ENCODE peak calls at places on chromosomes 16 and 17, in four cellular contexts. B is ovary; M is CD8-positive, alpha-beta T cell; P is aorta. W is an unnamed sample.

GRCh38 chr16:80007216-80007615 is 406.7 kb upstream of the MAF start:
- DNase-seq in B (no peak), P (no peak), M (no peak), W (no peak)

GRCh38 chr16:81734632-81735434 is 44.3 kb upstream of the PLCG2 start:
- DNase-seq in P (no peak), B (no peak), M (no peak), W (no peak)

GRCh38 chr17:47693667-47694017 is 319 bp upstream of the TBKBP1 start:
- DNase-seq in P (no peak), B (peak), M (no peak), W (no peak)

GRCh38 chr16:24776486-24777220 is 47.2 kb downstream of the TNRC6A start:
- DNase-seq in P (no peak), M (no peak), B (no peak), W (no peak)

GRCh38 chr17:40452074-40452787 is 9.0 kb downstream of the IGFBP4 start:
- DNase-seq in B (peak), M (no peak), P (no peak), W (no peak)

GRCh38 chr17:55157165-55157564 is 107.6 kb upstream of the HLF start:
- DNase-seq in P (no peak), M (no peak), B (no peak), W (no peak)

GRCh38 chr17:78166416-78166815 is 2.0 kb upstream of the SYNGR2 start:
- DNase-seq in P (no peak), M (no peak), B (no peak), W (no peak)

GRCh38 chr17:31373150-31374082 is 18.1 kb upstream of the RAB11FIP4 start:
- DNase-seq in M (no peak), B (no peak), P (no peak), W (peak)

GRCh38 chr17:46809110-46809571 is 9.4 kb downstream of the WNT3 start:
- DNase-seq in M (no peak), P (no peak), B (no peak), W (no peak)

GRCh38 chr16:63050391-63050790 is 1014.2 kb upstream of the CDH8 start:
- DNase-seq in P (no peak), M (no peak), B (no peak), W (no peak)

GRCh38 chr17:17761894-17762781 is 74.6 kb downstream of the SREBF1 start:
- DNase-seq in P (no peak), M (no peak), B (no peak), W (no peak)

GRCh38 chr17:60249517-60249826 is 99.7 kb downstream of the CA4 start:
- DNase-seq in P (no peak), M (no peak), B (no peak), W (no peak)

GRCh38 chr16:26195225-26195624 is 503.5 kb downstream of the HS3ST4 start:
- DNase-seq in M (no peak), P (no peak), B (no peak), W (no peak)

GRCh38 chr17:4588391-4588790 is 4.1 kb downstream of the SMTNL2 start:
- DNase-seq in M (no peak), B (no peak), P (peak), W (no peak)
- H3K27ac ChIP-seq in M (no peak), B (no peak), P (no peak), W (no peak)

DNA sequence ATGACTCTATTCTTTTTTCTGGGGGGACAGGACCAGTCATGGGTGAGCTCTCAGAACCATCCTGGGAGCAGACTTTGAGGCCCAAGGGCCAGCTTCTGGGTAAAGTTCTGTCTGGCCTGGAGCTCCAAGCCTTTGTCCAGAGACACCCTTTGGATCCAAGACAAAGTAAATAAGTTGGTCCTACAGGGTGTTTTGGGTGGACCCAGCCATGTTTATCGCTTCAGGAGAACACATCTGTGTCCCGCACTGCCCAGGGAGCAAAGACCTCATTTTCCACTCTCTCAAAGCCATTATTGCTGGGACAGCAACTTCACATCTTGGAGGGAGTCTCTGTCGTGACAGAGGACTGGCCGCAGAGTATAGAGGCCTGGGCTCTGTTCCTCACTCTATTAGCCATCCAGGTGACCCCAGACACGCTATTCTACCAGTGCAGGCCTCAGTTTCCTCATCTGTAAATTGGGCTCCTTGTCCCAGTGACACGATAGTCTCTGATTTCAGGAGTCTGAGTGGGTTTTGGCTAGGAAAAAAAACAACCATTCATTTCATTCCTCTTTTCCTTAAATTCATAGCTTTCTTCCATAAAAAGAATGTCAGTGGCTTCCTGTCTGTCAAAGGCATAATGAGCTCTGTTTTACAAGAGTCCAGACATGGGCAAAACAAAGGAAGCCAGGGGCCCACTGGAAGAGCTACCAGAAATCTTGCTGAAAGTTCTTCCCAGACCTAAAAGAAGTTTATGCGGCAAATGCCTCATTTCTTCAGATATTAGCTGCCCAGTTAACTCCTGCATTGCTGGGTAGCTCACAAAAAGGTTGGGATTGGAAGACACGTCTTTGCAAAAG is 62.4 kb downstream of the PECAM1 start:
- DNase-seq in M (no peak), B (no peak), P (no peak), W (no peak)
- H3K27ac ChIP-seq in M (no peak), B (peak), P (peak), W (no peak)

DNA sequence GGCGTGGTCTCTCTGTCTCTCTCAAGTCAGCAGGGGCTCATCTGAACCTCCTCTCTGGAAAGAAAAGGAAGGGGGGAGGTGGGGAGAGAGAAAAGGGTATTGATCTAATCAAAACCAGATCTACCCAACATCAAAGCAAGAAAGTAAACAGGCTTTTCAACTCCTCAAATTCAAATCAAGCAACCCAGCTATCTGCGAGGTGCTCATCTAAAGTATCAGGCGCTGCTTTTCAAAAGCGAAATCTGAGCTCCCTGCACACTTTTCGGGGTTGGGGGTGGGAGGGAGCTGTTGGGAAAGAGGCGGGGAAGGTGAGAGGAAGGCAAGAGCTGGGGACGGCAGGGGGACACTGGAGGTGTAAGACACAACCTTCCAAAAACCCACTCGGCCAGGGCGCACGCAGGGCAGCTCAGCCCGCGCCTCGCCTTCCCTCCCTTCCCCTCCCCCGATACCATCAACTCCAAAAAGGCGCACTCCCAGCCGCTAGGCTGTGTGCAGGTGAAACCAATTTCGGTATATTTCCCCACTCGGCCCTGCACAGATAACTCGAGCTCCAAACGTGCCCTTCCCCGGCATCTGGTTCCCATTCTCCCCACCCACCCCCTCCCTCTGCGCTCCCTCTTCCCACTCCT is 2.7 kb downstream of the AXIN2 start:
- DNase-seq in P (no peak), M (no peak), B (peak), W (peak)
- H3K27ac ChIP-seq in P (no peak), M (no peak), B (no peak), W (peak)

GRCh38 chr16:78437352-78437968 is 338.0 kb downstream of the WWOX start:
- DNase-seq in M (no peak), P (no peak), B (peak), W (peak)
- H3K27ac ChIP-seq in M (no peak), P (no peak), B (no peak), W (no peak)

GRCh38 chr17:79799174-79799537 is 2.3 kb upstream of the CBX8 start:
- DNase-seq in B (no peak), M (no peak), P (no peak), W (no peak)

GRCh38 chr17:79801156-79802038 is 4.5 kb upstream of the CBX8 start:
- DNase-seq in P (no peak), B (no peak), M (no peak), W (no peak)

GRCh38 chr17:79800325-79801155 is 3.7 kb upstream of the CBX8 start:
- DNase-seq in P (no peak), B (no peak), M (no peak), W (no peak)

GRCh38 chr17:79798296-79799173 is 1.7 kb upstream of the CBX8 start:
- DNase-seq in B (peak), M (no peak), P (no peak), W (no peak)

GRCh38 chr17:79799538-79800324 is 2.9 kb upstream of the CBX8 start:
- DNase-seq in P (no peak), B (no peak), M (no peak), W (no peak)
- H3K27ac ChIP-seq in P (no peak), B (no peak), M (no peak), W (no peak)

GRCh38 chr17:67482784-67483183 is 105.7 kb downstream of the PITPNC1 start:
- DNase-seq in P (no peak), M (no peak), B (no peak), W (no peak)
- H3K27ac ChIP-seq in P (no peak), M (no peak), B (no peak), W (no peak)

DNA sequence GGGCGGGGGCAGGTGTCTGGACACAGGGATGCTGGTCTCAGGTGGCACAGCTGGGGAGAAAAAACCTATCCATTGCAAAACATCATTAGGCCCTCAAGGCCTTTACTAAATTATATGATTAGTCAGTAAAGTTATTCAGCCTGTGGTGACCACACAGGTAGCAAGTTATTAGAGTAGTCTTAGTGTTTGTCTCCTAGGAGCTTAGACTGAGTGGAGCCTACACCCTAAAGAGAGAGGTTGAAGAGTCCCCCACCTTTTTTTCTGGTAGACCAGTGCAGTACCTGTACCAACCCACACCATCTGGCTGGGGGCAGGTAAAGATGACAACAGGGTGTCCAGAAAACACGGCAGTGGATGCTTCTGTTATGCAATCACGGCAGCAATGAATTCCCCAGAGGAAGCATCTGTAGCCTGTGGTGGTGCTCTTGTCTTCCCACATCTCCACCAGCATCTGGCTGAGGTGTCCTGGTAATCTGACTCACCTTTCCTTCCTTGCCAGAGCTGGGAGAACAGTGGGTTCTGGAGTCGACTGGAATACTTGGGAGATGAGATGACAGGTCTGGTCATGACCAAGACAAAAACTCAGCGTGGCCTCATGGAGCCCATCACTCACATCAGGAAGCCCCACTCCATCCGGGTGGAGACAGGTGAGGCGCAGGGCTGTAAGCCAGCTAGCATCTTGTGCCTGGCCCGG is 11.0 kb downstream of the MYCBPAP start:
- DNase-seq in B (no peak), P (no peak), M (no peak), W (no peak)
- H3K27ac ChIP-seq in B (peak), P (no peak), M (no peak), W (no peak)

GRCh38 chr17:57356153-57356721 is 99.9 kb downstream of the MSI2 start:
- DNase-seq in P (no peak), M (no peak), B (no peak), W (no peak)
- H3K27ac ChIP-seq in P (no peak), M (no peak), B (no peak), W (no peak)